ENCODE peak calls at places on chromosomes 2 and 18, in four cellular contexts. A is stimulated activated naive CD4-positive, alpha-beta T cell; J is GM04504; O is fibroblast of mammary gland. E is an unnamed sample.

GRCh38 chr2:1586251-1586945 is 157.9 kb downstream of the PXDN start:
- DNase-seq in A (no peak), J (no peak), O (no peak), E (no peak)

GRCh38 chr2:232761301-232761907 is 15.0 kb downstream of the KCNJ13 start:
- DNase-seq in A (peak), J (no peak), O (peak), E (peak)

GRCh38 chr18:21450913-21451312 is 149.6 kb downstream of the ESCO1 start:
- DNase-seq in A (no peak), J (no peak), O (peak), E (no peak)

GRCh38 chr2:13230221-13230620 is 513.5 kb downstream of the TRIB2 start:
- DNase-seq in A (no peak), J (no peak), O (no peak), E (no peak)

GRCh38 chr2:230640540-230641011 is 72.1 kb upstream of the CAB39 start:
- DNase-seq in A (no peak), J (no peak), O (no peak), E (no peak)

GRCh38 chr2:20180676-20181648 is 44.0 kb downstream of the SDC1 start:
- DNase-seq in A (no peak), J (no peak), O (no peak), E (no peak)

GRCh38 chr2:125471963-125472362 is 1184.0 kb upstream of the GYPC start:
- DNase-seq in A (no peak), J (no peak), O (no peak), E (peak)

GRCh38 chr2:213015387-213016165 is 135.8 kb downstream of the IKZF2 start:
- DNase-seq in A (no peak), J (no peak), O (no peak), E (no peak)